ENCODE peak calls at places on chromosomes 7 and 10, in nine cellular contexts. N, S, Z, I, M, V, O, D and E are unnamed samples.

GRCh38 chr10:89609730-89610393 is 35.2 kb downstream of the PANK1 start:
- DNase-seq in S (peak; percentile 5), N (no peak), V (no peak), O (no peak), I (no peak), Z (no peak), D (no peak), M (no peak), E (no peak)

GRCh38 chr7:128135275-128136214 is 104.3 kb upstream of the LRRC4 start:
- DNase-seq in Z (peak; percentile 60), N (peak; percentile 77), O (peak; percentile 77), I (peak; percentile 59), V (peak; percentile 72), S (peak; percentile 76), M (peak; percentile 87), D (peak; percentile 96), E (peak; percentile 57)

GRCh38 chr10:11035318-11035920 is 17.7 kb downstream of the CELF2 start:
- DNase-seq in O (no peak), V (peak; percentile 42), D (no peak), M (peak; percentile 52), Z (no peak), I (peak; percentile 70), S (no peak), N (no peak), E (no peak)

GRCh38 chr7:119377-120163 is 72.8 kb upstream of the FAM20C start:
- DNase-seq in V (peak; percentile 57), M (peak; percentile 41), O (no peak), S (no peak), D (no peak), Z (no peak), I (no peak), N (no peak), E (no peak)

GRCh38 chr10:50937230-50937907 is 51.9 kb upstream of the A1CF start:
- DNase-seq in O (no peak), I (no peak), N (no peak), S (no peak), V (no peak), Z (no peak), D (peak; percentile 52), M (peak; percentile 57), E (no peak)

GRCh38 chr10:8365935-8366911 is 311.7 kb downstream of the GATA3 start:
- DNase-seq in D (no peak), Z (no peak), I (peak; percentile 54), O (no peak), M (no peak), N (no peak), S (no peak), V (peak; percentile 92), E (no peak)

GRCh38 chr10:116742367-116743265 is at the start of gene HSPA12A:
- DNase-seq in V (peak; percentile 62), S (peak; percentile 89), M (peak; percentile 92), I (peak; percentile 84), O (peak; percentile 87), D (peak; percentile 88), N (peak; percentile 93), Z (peak; percentile 3), E (peak; percentile 18)

GRCh38 chr7:636396-636795 is 90.1 kb upstream of the DNAAF5 start:
- DNase-seq in M (peak; percentile 11), I (no peak), V (peak; percentile 68), Z (no peak), O (no peak), S (peak; percentile 43), N (no peak), D (no peak), E (no peak)

GRCh38 chr7:2811476-2812118 is 32.5 kb downstream of the GNA12 start:
- DNase-seq in O (no peak), V (peak; percentile 24), D (no peak), M (no peak), I (peak; percentile 55), N (no peak), S (no peak), Z (no peak), E (no peak)

GRCh38 chr10:33489606-33490176 is 155.2 kb upstream of the NRP1 start:
- DNase-seq in D (no peak), I (no peak), V (no peak), Z (no peak), S (no peak), M (no peak), O (no peak), N (no peak), E (no peak)

GRCh38 chr10:125538947-125539649 is 143.9 kb downstream of the TEX36 start:
- DNase-seq in M (no peak), S (no peak), N (peak; percentile 74), I (no peak), D (no peak), V (no peak), O (no peak), Z (peak; percentile 85), E (no peak)

GRCh38 chr7:50533849-50534248 is 31.4 kb downstream of the DDC start:
- DNase-seq in Z (no peak), S (no peak), O (no peak), I (no peak), N (no peak), D (no peak), V (no peak), M (no peak), E (no peak)

GRCh38 chr10:70367195-70367796 is 15.1 kb downstream of the LRRC20 start:
- DNase-seq in Z (no peak), V (no peak), D (no peak), O (no peak), I (no peak), N (no peak), S (no peak), M (no peak), E (no peak)

GRCh38 chr7:30863694-30864011 is 48.0 kb upstream of the AQP1 start:
- DNase-seq in Z (no peak), N (no peak), D (no peak), S (no peak), O (no peak), M (no peak), V (no peak), I (no peak), E (no peak)

GRCh38 chr7:130875265-130875741 is 141.3 kb upstream of the KLF14 start:
- DNase-seq in Z (peak; percentile 38), M (peak; percentile 73), V (peak; percentile 79), N (peak; percentile 75), I (no peak), O (peak; percentile 76), S (peak; percentile 45), D (peak; percentile 83), E (peak; percentile 24)

GRCh38 chr10:99815611-99816010 is 33.2 kb downstream of the ABCC2 start:
- DNase-seq in S (no peak), N (no peak), D (no peak), M (no peak), V (no peak), I (no peak), Z (no peak), O (no peak), E (no peak)

GRCh38 chr7:16271990-16272665 is 149.2 kb downstream of the CRPPA start:
- DNase-seq in V (no peak), M (no peak), S (no peak), N (no peak), O (no peak), Z (no peak), D (no peak), I (no peak), E (no peak)

GRCh38 chr10:102342462-102342861 is 53.0 kb upstream of the NFKB2 start:
- DNase-seq in Z (no peak), N (no peak), M (peak; percentile 79), O (no peak), I (no peak), D (peak; percentile 47), V (peak; percentile 68), S (no peak), E (no peak)

GRCh38 chr7:47119408-47119807 is 462.5 kb downstream of the TNS3 start:
- DNase-seq in D (no peak), M (no peak), N (no peak), Z (no peak), O (no peak), S (no peak), V (no peak), I (no peak), E (no peak)

GRCh38 chr7:139526578-139527544 is 3.4 kb downstream of the CLEC2L start:
- DNase-seq in O (no peak), N (no peak), Z (no peak), V (no peak), I (no peak), D (no peak), M (no peak), S (no peak), E (no peak)